ENCODE peak calls at places on chromosomes 12 and 14, in four cellular contexts. One of them, this sample, is unnamed.

GRCh38 chr14:47278233-47278842 is 397.1 kb downstream of the MDGA2 start:
- DNase-seq in suprapubic skin: no peak
- DNase-seq in ovary: no peak
- DNase-seq in HCT116: peak
- DNase-seq in this sample: no peak

GRCh38 chr14:88707088-88707487 is 85.7 kb downstream of the EML5 start:
- DNase-seq in suprapubic skin: no peak
- DNase-seq in ovary: no peak
- DNase-seq in HCT116: no peak
- DNase-seq in this sample: no peak

GRCh38 chr12:63805704-63806672 is 26.3 kb downstream of the RXYLT1 start:
- DNase-seq in suprapubic skin: no peak
- DNase-seq in ovary: no peak
- DNase-seq in HCT116: no peak
- DNase-seq in this sample: no peak

GRCh38 chr14:61470261-61470953 is 149.0 kb downstream of the PRKCH start:
- DNase-seq in suprapubic skin: no peak
- DNase-seq in ovary: peak
- DNase-seq in HCT116: no peak
- DNase-seq in this sample: no peak

GRCh38 chr12:52927964-52928363 is 21.0 kb upstream of the KRT18 start:
- DNase-seq in suprapubic skin: no peak
- DNase-seq in ovary: no peak
- DNase-seq in HCT116: no peak
- DNase-seq in this sample: no peak

GRCh38 chr12:76368230-76368629 is 20.0 kb upstream of the BBS10 start:
- DNase-seq in suprapubic skin: no peak
- DNase-seq in ovary: no peak
- DNase-seq in HCT116: no peak
- DNase-seq in this sample: no peak

GRCh38 chr14:52272375-52272774 is 4.9 kb downstream of the PTGDR start:
- DNase-seq in suprapubic skin: no peak
- DNase-seq in ovary: no peak
- DNase-seq in HCT116: peak
- DNase-seq in this sample: no peak

GRCh38 chr12:76424941-76425340 is 76.7 kb upstream of the BBS10 start:
- DNase-seq in suprapubic skin: no peak
- DNase-seq in ovary: no peak
- DNase-seq in HCT116: no peak
- DNase-seq in this sample: no peak

GRCh38 chr12:96359328-96359727 is 40.9 kb downstream of the CDK17 start:
- DNase-seq in suprapubic skin: no peak
- DNase-seq in ovary: no peak
- DNase-seq in HCT116: no peak
- DNase-seq in this sample: no peak

GRCh38 chr14:28635387-28635786 is 131.2 kb upstream of the FOXG1 start:
- DNase-seq in suprapubic skin: no peak
- DNase-seq in ovary: no peak
- DNase-seq in HCT116: peak
- DNase-seq in this sample: no peak

GRCh38 chr12:105025890-105026289 is 39.8 kb downstream of the NOPCHAP1 start:
- DNase-seq in suprapubic skin: no peak
- DNase-seq in ovary: peak
- DNase-seq in HCT116: no peak
- DNase-seq in this sample: peak

GRCh38 chr14:74941676-74942097 is 13.7 kb downstream of the PGF start:
- DNase-seq in suprapubic skin: no peak
- DNase-seq in ovary: no peak
- DNase-seq in HCT116: no peak
- DNase-seq in this sample: peak

GRCh38 chr14:96136361-96136760 is 68.3 kb upstream of the BDKRB2 start:
- DNase-seq in suprapubic skin: no peak
- DNase-seq in ovary: no peak
- DNase-seq in HCT116: no peak
- DNase-seq in this sample: no peak

GRCh38 chr14:84298738-84299137 is 1231.2 kb upstream of the FLRT2 start:
- DNase-seq in suprapubic skin: no peak
- DNase-seq in ovary: no peak
- DNase-seq in HCT116: no peak
- DNase-seq in this sample: no peak

GRCh38 chr12:57261385-57261784 is 10.4 kb upstream of the STAC3 start:
- DNase-seq in suprapubic skin: no peak
- DNase-seq in ovary: no peak
- DNase-seq in HCT116: no peak
- DNase-seq in this sample: no peak

GRCh38 chr12:58169826-58170225 is 228.5 kb downstream of the ATP23 start:
- DNase-seq in suprapubic skin: no peak
- DNase-seq in ovary: no peak
- DNase-seq in HCT116: no peak
- DNase-seq in this sample: no peak

GRCh38 chr14:90620540-90621204 is 195.6 kb downstream of the TTC7B start:
- DNase-seq in suprapubic skin: no peak
- DNase-seq in ovary: no peak
- DNase-seq in HCT116: no peak
- DNase-seq in this sample: no peak

GRCh38 chr12:16346931-16347330 is 514 bp upstream of the MGST1 start:
- DNase-seq in suprapubic skin: no peak
- DNase-seq in ovary: no peak
- DNase-seq in HCT116: no peak
- DNase-seq in this sample: no peak

GRCh38 chr12:110992909-110993308 is 72.5 kb upstream of the MYL2 start:
- DNase-seq in suprapubic skin: no peak
- DNase-seq in ovary: no peak
- DNase-seq in HCT116: no peak
- DNase-seq in this sample: no peak

DNA sequence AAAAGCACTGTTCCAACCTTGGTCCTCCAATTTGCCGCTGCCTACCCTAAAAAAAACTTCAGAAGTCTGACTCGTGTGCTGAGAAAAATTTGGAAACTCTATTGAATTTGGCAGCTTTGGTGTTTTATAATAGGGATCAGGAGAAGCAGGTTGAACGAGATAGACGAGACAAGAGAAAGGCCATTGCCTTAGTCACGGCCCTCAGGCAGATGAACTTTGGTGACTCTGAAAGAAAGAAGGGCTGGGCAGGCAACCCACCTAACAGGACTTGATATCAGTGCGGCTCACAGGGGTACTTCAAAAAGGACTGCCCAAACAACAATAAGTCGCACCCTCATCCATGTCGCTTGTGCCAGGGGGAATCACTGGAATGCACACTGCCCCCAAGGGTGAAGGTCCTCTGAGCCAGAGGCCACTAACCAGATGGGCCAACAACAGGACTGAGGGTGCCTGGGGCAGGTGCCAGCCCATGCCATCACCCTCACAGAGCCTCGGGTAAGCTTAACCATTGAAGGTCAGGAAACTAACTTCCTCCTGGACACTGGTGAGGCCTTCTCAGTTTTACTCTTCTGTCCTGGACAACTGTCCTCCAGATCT is 102.5 kb upstream of the SSTR1 start:
- DNase-seq in suprapubic skin: no peak
- DNase-seq in ovary: no peak
- DNase-seq in HCT116: no peak
- DNase-seq in this sample: no peak
- TF ChIP-seq POLR2A in suprapubic skin: no peak
- TF ChIP-seq POLR2A in ovary: no peak
- TF ChIP-seq POLR2A in HCT116: no peak
- TF ChIP-seq POLR2A in this sample: no peak

GRCh38 chr12:6551063-6551461 is 4.8 kb downstream of the IFFO1 start:
- DNase-seq in suprapubic skin: no peak
- DNase-seq in ovary: no peak
- DNase-seq in HCT116: no peak
- DNase-seq in this sample: peak

GRCh38 chr12:6550294-6551062 is 5.4 kb downstream of the IFFO1 start:
- DNase-seq in suprapubic skin: no peak
- DNase-seq in ovary: no peak
- DNase-seq in HCT116: no peak
- DNase-seq in this sample: no peak

GRCh38 chr12:6551496-6552139 is 4.2 kb downstream of the IFFO1 start:
- DNase-seq in suprapubic skin: no peak
- DNase-seq in ovary: no peak
- DNase-seq in HCT116: no peak
- DNase-seq in this sample: no peak

GRCh38 chr12:6553051-6553868 is 2.6 kb downstream of the IFFO1 start:
- DNase-seq in suprapubic skin: no peak
- DNase-seq in ovary: peak
- DNase-seq in HCT116: no peak
- DNase-seq in this sample: no peak

GRCh38 chr12:6552140-6552551 is 3.7 kb downstream of the IFFO1 start:
- DNase-seq in suprapubic skin: no peak
- DNase-seq in ovary: no peak
- DNase-seq in HCT116: no peak
- DNase-seq in this sample: no peak
- TF ChIP-seq POLR2A in suprapubic skin: no peak
- TF ChIP-seq POLR2A in ovary: no peak
- TF ChIP-seq POLR2A in HCT116: no peak
- TF ChIP-seq POLR2A in this sample: no peak

DNA sequence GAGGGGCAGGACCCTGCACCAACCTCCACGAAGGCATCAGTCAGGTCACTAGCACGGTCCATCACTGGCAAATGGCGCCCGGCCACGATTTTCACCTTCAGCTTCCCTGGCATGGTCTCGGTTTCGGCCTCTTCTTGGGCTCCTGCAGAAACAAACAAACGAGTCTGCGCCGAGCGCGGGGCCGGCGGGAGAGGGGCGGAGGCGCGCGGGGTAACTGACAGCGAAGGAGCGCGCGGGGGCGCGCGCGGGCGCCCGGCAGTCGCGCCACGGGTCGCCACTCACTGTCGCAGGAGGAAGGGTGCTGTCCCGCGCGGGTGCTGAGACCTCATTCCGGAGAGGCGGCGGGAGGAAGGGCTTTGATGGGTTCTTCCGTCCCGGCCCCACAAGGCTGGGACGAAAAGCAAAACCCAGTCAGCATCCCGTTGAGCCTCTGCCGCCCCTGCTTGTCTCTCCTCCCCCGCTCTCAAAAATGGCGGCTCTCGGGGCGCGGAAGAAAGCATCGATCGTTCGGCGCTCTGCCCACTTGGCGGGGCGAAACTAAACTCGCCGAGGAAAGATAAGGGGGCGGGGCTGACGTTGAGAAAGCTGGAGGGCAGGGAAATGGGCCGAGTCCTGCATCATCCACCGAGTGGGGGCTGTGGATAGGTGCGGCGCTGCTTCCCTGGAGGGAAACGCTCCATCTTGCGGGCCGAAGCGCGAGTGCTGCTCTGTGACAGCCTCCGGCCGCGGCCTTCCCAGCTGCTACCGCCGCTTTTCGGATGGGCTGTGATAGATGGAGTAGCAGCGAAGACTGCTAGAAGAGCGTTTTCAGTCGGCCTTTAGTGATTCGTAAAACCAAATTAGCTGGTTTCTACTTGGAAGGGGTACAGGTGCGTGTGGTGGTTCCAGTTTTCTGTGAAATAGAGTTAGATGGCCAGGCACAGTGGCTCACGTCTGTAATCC is at the start of gene C2CD5:
- DNase-seq in suprapubic skin: peak
- DNase-seq in ovary: peak
- DNase-seq in HCT116: peak
- DNase-seq in this sample: peak
- TF ChIP-seq POLR2A in suprapubic skin: peak
- TF ChIP-seq POLR2A in ovary: peak
- TF ChIP-seq POLR2A in HCT116: no peak
- TF ChIP-seq POLR2A in this sample: no peak

GRCh38 chr12:4369548-4369947 is 10.0 kb downstream of the FGF23 start:
- DNase-seq in suprapubic skin: no peak
- DNase-seq in ovary: no peak
- DNase-seq in HCT116: no peak
- DNase-seq in this sample: no peak

GRCh38 chr12:4370265-4370664 is 9.2 kb downstream of the FGF23 start:
- DNase-seq in suprapubic skin: no peak
- DNase-seq in ovary: no peak
- DNase-seq in HCT116: no peak
- DNase-seq in this sample: no peak

DNA sequence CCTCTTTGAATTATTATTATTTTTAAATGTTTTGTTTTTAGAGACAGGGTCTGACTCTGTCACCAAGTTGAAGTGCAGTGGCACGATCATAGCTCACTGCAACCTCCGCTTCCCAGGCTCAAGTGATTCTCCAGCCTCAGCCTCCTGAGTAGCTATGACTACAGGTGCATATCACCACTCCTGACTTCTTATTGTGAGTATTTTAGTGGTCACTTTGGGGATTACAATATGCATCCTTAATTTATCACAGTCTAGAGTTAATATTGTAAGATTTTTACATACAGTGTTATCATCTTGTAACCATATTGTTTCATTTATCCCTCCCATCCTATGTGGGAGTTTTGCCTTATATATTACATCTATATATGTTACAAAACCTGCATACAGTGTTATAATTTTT is 13.4 kb downstream of the FGF23 start:
- DNase-seq in suprapubic skin: no peak
- DNase-seq in ovary: no peak
- DNase-seq in HCT116: no peak
- DNase-seq in this sample: no peak
- TF ChIP-seq POLR2A in suprapubic skin: no peak
- TF ChIP-seq POLR2A in ovary: no peak
- TF ChIP-seq POLR2A in HCT116: no peak
- TF ChIP-seq POLR2A in this sample: no peak

GRCh38 chr12:124917135-124917840 is 2.8 kb upstream of the UBC start:
- DNase-seq in suprapubic skin: peak
- DNase-seq in ovary: peak
- DNase-seq in HCT116: peak
- DNase-seq in this sample: peak
- TF ChIP-seq POLR2A in suprapubic skin: peak
- TF ChIP-seq POLR2A in ovary: peak
- TF ChIP-seq POLR2A in HCT116: peak
- TF ChIP-seq POLR2A in this sample: no peak

GRCh38 chr12:26803552-26803951 is 29.4 kb downstream of the ITPR2 start:
- DNase-seq in suprapubic skin: no peak
- DNase-seq in ovary: no peak
- DNase-seq in HCT116: no peak
- DNase-seq in this sample: no peak
- TF ChIP-seq POLR2A in suprapubic skin: no peak
- TF ChIP-seq POLR2A in ovary: no peak
- TF ChIP-seq POLR2A in HCT116: no peak
- TF ChIP-seq POLR2A in this sample: no peak

GRCh38 chr14:23366163-23366921 is 1.4 kb upstream of the EFS start:
- DNase-seq in suprapubic skin: peak
- DNase-seq in ovary: peak
- DNase-seq in HCT116: no peak
- DNase-seq in this sample: peak
- TF ChIP-seq POLR2A in suprapubic skin: peak
- TF ChIP-seq POLR2A in ovary: peak
- TF ChIP-seq POLR2A in HCT116: no peak
- TF ChIP-seq POLR2A in this sample: no peak

GRCh38 chr12:50110762-50111416 is 1.1 kb upstream of the COX14 start:
- DNase-seq in suprapubic skin: no peak
- DNase-seq in ovary: peak
- DNase-seq in HCT116: no peak
- DNase-seq in this sample: peak
- TF ChIP-seq POLR2A in suprapubic skin: no peak
- TF ChIP-seq POLR2A in ovary: no peak
- TF ChIP-seq POLR2A in HCT116: no peak
- TF ChIP-seq POLR2A in this sample: no peak

GRCh38 chr12:47963340-47964040 is at the start of gene TMEM106C:
- DNase-seq in suprapubic skin: peak
- DNase-seq in ovary: peak
- DNase-seq in HCT116: peak
- DNase-seq in this sample: peak
- TF ChIP-seq POLR2A in suprapubic skin: no peak
- TF ChIP-seq POLR2A in ovary: peak
- TF ChIP-seq POLR2A in HCT116: peak
- TF ChIP-seq POLR2A in this sample: no peak